ENCODE peak calls at places on chromosomes 12 and 14, in four cellular contexts. F is pancreas, U is mucosa of descending colon, B is tibial artery. K is an unnamed sample.

GRCh38 chr12:46242569-46242968 is 26.3 kb downstream of the SLC38A1 start:
- DNase-seq in F (no peak), U (no peak), B (no peak), K (no peak)

GRCh38 chr14:31207287-31207745 is 277 bp downstream of the HECTD1 start:
- DNase-seq in U (no peak), F (no peak), B (peak), K (no peak)

GRCh38 chr14:102530828-102531478 is 21.4 kb upstream of the ANKRD9 start:
- DNase-seq in F (no peak), U (no peak), B (no peak), K (no peak)

GRCh38 chr14:79056879-79057278 is 886.7 kb downstream of the NRXN3 start:
- DNase-seq in F (no peak), B (no peak), U (no peak), K (no peak)

GRCh38 chr12:107921062-107921461 is 146.6 kb downstream of the ASCL4 start:
- DNase-seq in B (no peak), F (no peak), U (no peak), K (no peak)

GRCh38 chr14:74508292-74508731 is 14.7 kb downstream of the ISCA2 start:
- DNase-seq in B (peak), U (peak), F (no peak), K (no peak)

GRCh38 chr14:102424923-102425322 is 62.2 kb downstream of the TECPR2 start:
- DNase-seq in F (no peak), B (no peak), U (no peak), K (no peak)

GRCh38 chr12:122967151-122967550 is 888 bp upstream of the ABCB9 start:
- DNase-seq in F (no peak), U (no peak), B (no peak), K (no peak)

GRCh38 chr12:81835783-81836182 is 76.6 kb upstream of the PPFIA2 start:
- DNase-seq in U (no peak), B (no peak), F (no peak), K (no peak)

GRCh38 chr12:89092297-89092696 is 260.0 kb downstream of the DUSP6 start:
- DNase-seq in B (no peak), U (no peak), F (no peak), K (no peak)

GRCh38 chr14:79914595-79914994 is 296.7 kb downstream of the DIO2 start:
- DNase-seq in F (no peak), U (no peak), B (no peak), K (no peak)

GRCh38 chr12:6488240-6488639 is 4.8 kb downstream of the MRPL51 start:
- DNase-seq in F (no peak), B (no peak), U (no peak), K (no peak)

GRCh38 chr12:53413485-53414215 is 10.0 kb upstream of the AMHR2 start:
- DNase-seq in B (no peak), U (no peak), F (no peak), K (no peak)
- H3K4me3 ChIP-seq in B (no peak), U (no peak), F (no peak), K (no peak)

GRCh38 chr14:23181453-23181852 is 2.0 kb downstream of the SLC7A8 start:
- DNase-seq in F (no peak), B (no peak), U (no peak), K (peak)
- H3K4me3 ChIP-seq in F (peak), B (peak), U (no peak), K (peak)

GRCh38 chr12:115371711-115372110 is 687.7 kb upstream of the TBX3 start:
- DNase-seq in F (no peak), U (no peak), B (no peak), K (no peak)
- H3K4me3 ChIP-seq in F (no peak), U (no peak), B (no peak), K (no peak)

DNA sequence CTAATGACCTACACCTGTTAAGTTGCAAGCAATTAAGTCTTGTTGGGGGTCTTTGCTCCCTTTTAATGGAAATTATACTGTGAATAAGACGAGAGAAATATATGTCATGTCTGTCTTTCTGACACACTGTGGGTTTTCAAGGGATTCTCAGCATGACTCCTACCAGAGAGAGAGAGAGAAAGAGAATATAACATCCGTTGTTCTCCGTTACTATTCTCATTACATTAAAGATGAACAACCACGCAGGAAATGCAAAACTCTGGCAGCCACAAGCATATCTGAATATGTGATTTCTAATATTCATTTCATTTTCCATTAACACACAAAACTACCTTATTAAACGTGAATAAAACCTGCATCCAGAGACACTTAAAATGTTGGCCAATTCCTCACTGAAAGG is 67.3 kb upstream of the EGLN3 start:
- DNase-seq in F (no peak), U (no peak), B (no peak), K (no peak)
- H3K4me3 ChIP-seq in F (no peak), U (no peak), B (peak), K (no peak)

GRCh38 chr14:23163830-23164229 is 19.6 kb downstream of the SLC7A8 start:
- DNase-seq in F (no peak), B (no peak), U (no peak), K (no peak)

GRCh38 chr14:23162800-23163199 is 20.7 kb downstream of the SLC7A8 start:
- DNase-seq in U (no peak), F (no peak), B (no peak), K (no peak)

GRCh38 chr14:23162005-23162404 is 21.5 kb downstream of the SLC7A8 start:
- DNase-seq in B (no peak), F (no peak), U (peak), K (no peak)

GRCh38 chr14:23159516-23159915 is 23.9 kb downstream of the SLC7A8 start:
- DNase-seq in U (no peak), F (no peak), B (no peak), K (no peak)

GRCh38 chr14:23160924-23161522 is 22.4 kb downstream of the SLC7A8 start:
- DNase-seq in B (peak), U (no peak), F (peak), K (peak)
- H3K4me3 ChIP-seq in B (no peak), U (no peak), F (no peak), K (no peak)

DNA sequence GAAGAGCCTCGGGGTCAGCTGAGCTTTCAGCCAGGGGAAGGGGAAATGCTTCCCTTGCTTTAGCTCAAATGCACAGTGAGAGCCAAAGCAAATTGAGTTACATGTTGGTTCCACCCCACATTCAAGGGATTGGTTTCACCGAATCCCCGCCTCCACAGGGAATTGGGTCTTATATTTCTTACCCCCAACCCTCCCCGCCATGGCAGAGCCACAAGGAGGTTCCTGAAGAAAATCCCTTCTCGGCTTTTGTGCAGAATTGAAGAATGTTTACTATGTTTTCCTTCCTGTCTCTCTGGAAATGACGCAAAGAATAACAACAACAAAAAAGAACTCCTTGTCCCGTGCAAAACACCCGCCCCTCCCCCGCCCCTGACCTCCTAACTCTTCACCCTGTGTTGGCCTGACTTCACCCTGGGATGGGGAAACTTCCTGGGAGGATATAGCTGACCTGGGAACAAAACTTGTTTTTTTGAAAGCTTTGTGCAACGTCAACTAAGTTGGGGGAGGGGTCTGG is 21.9 kb upstream of the CIPC start:
- DNase-seq in B (peak), F (no peak), U (no peak), K (no peak)
- H3K4me3 ChIP-seq in B (no peak), F (no peak), U (no peak), K (peak)

GRCh38 chr12:39619316-39619659 is 315 bp downstream of the ABCD2 start:
- DNase-seq in B (no peak), U (no peak), F (no peak), K (no peak)
- H3K4me3 ChIP-seq in B (peak), U (no peak), F (peak), K (peak)

GRCh38 chr12:96198970-96199369 is 4.8 kb downstream of the ELK3 start:
- DNase-seq in B (no peak), F (no peak), U (no peak), K (no peak)
- H3K4me3 ChIP-seq in B (no peak), F (no peak), U (no peak), K (no peak)

GRCh38 chr12:11688831-11689230 is 39.4 kb downstream of the ETV6 start:
- DNase-seq in F (no peak), B (no peak), U (no peak), K (no peak)
- H3K4me3 ChIP-seq in F (no peak), B (no peak), U (no peak), K (no peak)